ENCODE peak calls at places on chromosomes 4 and X, in ten cellular contexts. H, E, P, C, S, D, W, R, T and X are unnamed samples.

GRCh38 chr4:48129307-48130014 is 4.6 kb downstream of the TXK start:
- DNase-seq in H (no peak), E (no peak), P (no peak), C (no peak), S (peak; percentile 37), D (no peak), W (no peak), R (no peak), T (no peak), X (no peak)

GRCh38 chr4:76002176-76002575 is 5.1 kb downstream of the CXCL9 start:
- DNase-seq in H (peak; percentile 56), E (no peak), P (peak; percentile 25), C (no peak), S (no peak), D (no peak), W (no peak), R (no peak), T (no peak), X (no peak)

GRCh38 chr4:156830356-156830755 is 141.2 kb downstream of the PDGFC start:
- DNase-seq in H (peak; percentile 93), E (no peak), P (peak; percentile 85), C (no peak), S (no peak), D (no peak), W (no peak), R (peak; percentile 15), T (no peak), X (no peak)

GRCh38 chr4:53614616-53615015 is 23.3 kb upstream of the LNX1 start:
- DNase-seq in H (no peak), E (no peak), P (no peak), C (no peak), S (no peak), D (no peak), W (no peak), R (no peak), T (no peak), X (no peak)

GRCh38 chrX:44343412-44343942 is at the start of gene EFHC2:
- DNase-seq in H (peak; percentile 5), E (peak; percentile 69), P (peak; percentile 12), C (peak; percentile 26), S (peak; percentile 43), D (no peak), W (peak; percentile 7), R (no peak), T (no peak), X (peak; percentile 5)

GRCh38 chrX:49184294-49185061 is 1.7 kb downstream of the PRICKLE3 start:
- DNase-seq in H (peak; percentile 86), E (peak; percentile 81), P (peak; percentile 81), C (no peak), S (peak; percentile 97), D (no peak), W (no peak), R (peak; percentile 76), T (peak; percentile 98), X (peak; percentile 90)

GRCh38 chr4:77465271-77465670 is 140.3 kb upstream of the CXCL13 start:
- DNase-seq in H (peak; percentile 48), E (no peak), P (peak; percentile 20), C (peak; percentile 13), S (no peak), D (no peak), W (no peak), R (no peak), T (no peak), X (peak; percentile 29)

GRCh38 chr4:138034871-138035270 is 207.3 kb downstream of the SLC7A11 start:
- DNase-seq in H (peak; percentile 81), E (no peak), P (peak; percentile 63), C (no peak), S (no peak), D (no peak), W (no peak), R (no peak), T (no peak), X (no peak)

GRCh38 chr4:71209161-71209560 is 129.7 kb upstream of the SLC4A4 start:
- DNase-seq in H (peak; percentile 45), E (no peak), P (peak; percentile 84), C (no peak), S (no peak), D (no peak), W (no peak), R (no peak), T (no peak), X (no peak)

GRCh38 chr4:74284074-74284473 is 24.2 kb upstream of the EPGN start:
- DNase-seq in H (peak; percentile 35), E (no peak), P (peak; percentile 64), C (no peak), S (no peak), D (no peak), W (no peak), R (no peak), T (no peak), X (no peak)

GRCh38 chr4:52868138-52868537 is 6.0 kb downstream of the RASL11B start:
- DNase-seq in H (no peak), E (no peak), P (no peak), C (no peak), S (peak; percentile 35), D (no peak), W (no peak), R (no peak), T (no peak), X (peak; percentile 55)

GRCh38 chr4:73453701-73454005 is 17.6 kb downstream of the AFP start:
- DNase-seq in H (no peak), E (no peak), P (no peak), C (no peak), S (no peak), D (no peak), W (no peak), R (no peak), T (no peak), X (no peak)

GRCh38 chr4:95548738-95549245 is at the start of gene UNC5C:
- DNase-seq in H (no peak), E (peak; percentile 83), P (peak; percentile 3), C (peak; percentile 76), S (peak; percentile 83), D (no peak), W (no peak), R (no peak), T (peak; percentile 82), X (peak; percentile 17)

GRCh38 chrX:67604979-67605703 is 61.3 kb downstream of the AR start:
- DNase-seq in H (peak; percentile 90), E (no peak), P (peak; percentile 97), C (no peak), S (no peak), D (no peak), W (peak; percentile 73), R (peak; percentile 84), T (no peak), X (no peak)
- TF ChIP-seq CTCF in H (peak; percentile 23), E (no peak), P (peak; percentile 44), C (no peak), S (no peak), D (no peak), W (no peak), R (no peak), T (no peak), X (no peak)

GRCh38 chr4:139622856-139623255 is 42.8 kb upstream of the MGST2 start:
- DNase-seq in H (peak; percentile 52), E (no peak), P (no peak), C (no peak), S (no peak), D (no peak), W (no peak), R (no peak), T (no peak), X (no peak)
- TF ChIP-seq CTCF in H (no peak), E (no peak), P (no peak), C (no peak), S (no peak), D (no peak), W (no peak), R (no peak), T (no peak), X (no peak)

DNA sequence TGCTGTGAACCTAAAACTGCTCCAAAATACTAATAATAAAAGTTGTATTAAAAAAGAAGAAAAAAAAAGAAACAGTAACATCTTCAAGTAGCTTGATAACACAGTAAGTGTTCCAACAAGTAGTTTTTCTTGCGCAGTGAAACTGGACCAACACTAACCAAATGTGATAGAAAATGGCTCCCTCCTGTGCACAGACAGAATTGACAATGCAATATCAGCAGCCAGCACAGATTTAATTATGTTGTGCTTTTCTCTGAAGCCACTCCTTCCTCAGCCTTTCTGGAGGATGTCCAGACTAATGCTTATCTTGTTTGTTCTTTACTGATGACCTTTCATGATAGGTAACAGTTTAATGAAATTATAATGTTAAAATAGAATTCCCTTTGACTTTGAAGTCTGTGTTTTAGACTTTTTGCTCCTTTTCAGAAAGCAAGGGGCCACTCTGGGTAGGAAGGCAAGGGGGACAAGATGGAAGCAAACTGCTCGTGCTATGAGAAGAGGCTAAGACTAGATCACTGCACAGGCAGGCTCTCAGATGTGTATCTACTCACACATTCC is 147.1 kb upstream of the RPL34 start:
- DNase-seq in H (peak; percentile 12), E (no peak), P (no peak), C (no peak), S (no peak), D (no peak), W (no peak), R (no peak), T (no peak), X (no peak)
- TF ChIP-seq CTCF in H (no peak), E (no peak), P (no peak), C (no peak), S (no peak), D (no peak), W (no peak), R (no peak), T (no peak), X (no peak)

GRCh38 chr4:182647901-182648300 is 269.3 kb downstream of the DCTD start:
- DNase-seq in H (no peak), E (no peak), P (no peak), C (no peak), S (no peak), D (no peak), W (no peak), R (no peak), T (no peak), X (no peak)

GRCh38 chr4:182644326-182645050 is 272.7 kb downstream of the DCTD start:
- DNase-seq in H (peak; percentile 65), E (no peak), P (peak; percentile 82), C (no peak), S (no peak), D (no peak), W (no peak), R (no peak), T (no peak), X (no peak)

GRCh38 chr4:182643801-182644311 is 273.3 kb downstream of the DCTD start:
- DNase-seq in H (peak; percentile 63), E (no peak), P (peak; percentile 90), C (no peak), S (no peak), D (no peak), W (no peak), R (no peak), T (no peak), X (no peak)

GRCh38 chr4:182645511-182645910 is 271.7 kb downstream of the DCTD start:
- DNase-seq in H (peak; percentile 59), E (no peak), P (peak; percentile 51), C (no peak), S (no peak), D (no peak), W (no peak), R (no peak), T (no peak), X (no peak)

DNA sequence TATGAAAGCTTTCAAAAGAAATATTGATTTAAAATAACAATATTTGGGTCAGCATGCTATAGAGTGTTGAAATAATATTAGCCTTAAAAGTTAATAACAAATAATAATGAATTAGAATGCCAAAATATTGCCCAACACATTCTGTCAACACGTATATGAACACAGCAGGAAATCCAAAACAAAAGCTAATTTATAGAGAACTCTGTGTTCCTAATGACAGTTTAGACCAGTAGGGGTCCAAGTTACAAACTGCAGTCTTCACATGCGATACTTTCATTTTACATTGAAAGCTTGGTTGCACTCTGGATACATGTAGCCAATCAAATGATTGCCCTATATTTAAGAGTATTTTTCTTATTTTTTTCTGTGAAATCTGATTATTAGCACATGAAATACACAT is 274.4 kb downstream of the DCTD start:
- DNase-seq in H (peak; percentile 57), E (no peak), P (peak; percentile 15), C (no peak), S (no peak), D (peak; percentile 21), W (peak; percentile 27), R (no peak), T (no peak), X (no peak)
- TF ChIP-seq CTCF in H (peak; percentile 36), E (peak; percentile 65), P (peak; percentile 34), C (no peak), S (no peak), D (no peak), W (peak; percentile 23), R (peak; percentile 6), T (no peak), X (no peak)